ENCODE peak calls at places on chromosomes 13 and 19, in four cellular contexts. One of them, this sample, is unnamed.

GRCh38 chr19:51327066-51327985 is 14.6 kb downstream of the VSIG10L start:
- DNase-seq in SK-N-SH: no peak
- DNase-seq in HepG2: peak
- DNase-seq in GM12878: no peak
- DNase-seq in this sample: peak

GRCh38 chr13:50576156-50576555 is 267.3 kb downstream of the DLEU7 start:
- DNase-seq in SK-N-SH: no peak
- DNase-seq in HepG2: no peak
- DNase-seq in GM12878: no peak
- DNase-seq in this sample: no peak

GRCh38 chr19:12111176-12111575 is 29.0 kb downstream of the ZNF20 start:
- DNase-seq in HepG2: no peak
- DNase-seq in SK-N-SH: no peak
- DNase-seq in GM12878: no peak
- DNase-seq in this sample: no peak

GRCh38 chr19:308471-309205 is 17.4 kb upstream of the PLPP2 start:
- DNase-seq in HepG2: no peak
- DNase-seq in GM12878: no peak
- DNase-seq in SK-N-SH: peak
- DNase-seq in this sample: no peak

GRCh38 chr13:40585911-40586471 is 80.5 kb downstream of the FOXO1 start:
- DNase-seq in HepG2: no peak
- DNase-seq in GM12878: no peak
- DNase-seq in SK-N-SH: no peak
- DNase-seq in this sample: no peak

GRCh38 chr13:36766295-36766694 is 52.7 kb upstream of the RFXAP start:
- DNase-seq in GM12878: no peak
- DNase-seq in SK-N-SH: no peak
- DNase-seq in HepG2: peak
- DNase-seq in this sample: no peak

GRCh38 chr19:40673377-40673776 is 17.1 kb downstream of the NUMBL start:
- DNase-seq in GM12878: no peak
- DNase-seq in HepG2: no peak
- DNase-seq in SK-N-SH: no peak
- DNase-seq in this sample: no peak

GRCh38 chr19:38666662-38667448 is 19.4 kb downstream of the ACTN4 start:
- DNase-seq in SK-N-SH: no peak
- DNase-seq in GM12878: no peak
- DNase-seq in HepG2: no peak
- DNase-seq in this sample: no peak

GRCh38 chr19:49328741-49329140 is 3.8 kb upstream of the SLC6A16 start:
- DNase-seq in SK-N-SH: no peak
- DNase-seq in HepG2: no peak
- DNase-seq in GM12878: no peak
- DNase-seq in this sample: no peak

GRCh38 chr19:53942001-53942786 is 20.5 kb upstream of the CACNG8 start:
- DNase-seq in SK-N-SH: peak
- DNase-seq in HepG2: peak
- DNase-seq in GM12878: no peak
- DNase-seq in this sample: peak

GRCh38 chr19:43752287-43752875 is 2.4 kb downstream of the SMG9 start:
- DNase-seq in GM12878: no peak
- DNase-seq in SK-N-SH: no peak
- DNase-seq in HepG2: no peak
- DNase-seq in this sample: no peak

GRCh38 chr13:101325423-101325822 is 90.9 kb downstream of the NALCN start:
- DNase-seq in SK-N-SH: no peak
- DNase-seq in HepG2: no peak
- DNase-seq in GM12878: no peak
- DNase-seq in this sample: no peak

GRCh38 chr19:16749326-16749725 is 29.7 kb downstream of the NWD1 start:
- DNase-seq in SK-N-SH: no peak
- DNase-seq in HepG2: no peak
- DNase-seq in GM12878: no peak
- DNase-seq in this sample: no peak

GRCh38 chr13:27339299-27339698 is 68.7 kb downstream of the RASL11A start:
- DNase-seq in SK-N-SH: peak
- DNase-seq in GM12878: no peak
- DNase-seq in HepG2: peak
- DNase-seq in this sample: peak

GRCh38 chr19:10593820-10594637 is 6.9 kb upstream of the AP1M2 start:
- DNase-seq in HepG2: no peak
- DNase-seq in GM12878: peak
- DNase-seq in SK-N-SH: no peak
- DNase-seq in this sample: no peak

GRCh38 chr13:95137096-95137495 is 164.2 kb downstream of the ABCC4 start:
- DNase-seq in GM12878: no peak
- DNase-seq in HepG2: no peak
- DNase-seq in SK-N-SH: peak
- DNase-seq in this sample: no peak

GRCh38 chr13:114076329-114076761 is 56.1 kb downstream of the RASA3 start:
- DNase-seq in HepG2: no peak
- DNase-seq in SK-N-SH: no peak
- DNase-seq in GM12878: no peak
- DNase-seq in this sample: no peak
- TF ChIP-seq CHD2 in HepG2: no peak
- TF ChIP-seq CHD2 in SK-N-SH: no peak
- TF ChIP-seq CHD2 in GM12878: no peak
- TF ChIP-seq CHD2 in this sample: no peak

DNA sequence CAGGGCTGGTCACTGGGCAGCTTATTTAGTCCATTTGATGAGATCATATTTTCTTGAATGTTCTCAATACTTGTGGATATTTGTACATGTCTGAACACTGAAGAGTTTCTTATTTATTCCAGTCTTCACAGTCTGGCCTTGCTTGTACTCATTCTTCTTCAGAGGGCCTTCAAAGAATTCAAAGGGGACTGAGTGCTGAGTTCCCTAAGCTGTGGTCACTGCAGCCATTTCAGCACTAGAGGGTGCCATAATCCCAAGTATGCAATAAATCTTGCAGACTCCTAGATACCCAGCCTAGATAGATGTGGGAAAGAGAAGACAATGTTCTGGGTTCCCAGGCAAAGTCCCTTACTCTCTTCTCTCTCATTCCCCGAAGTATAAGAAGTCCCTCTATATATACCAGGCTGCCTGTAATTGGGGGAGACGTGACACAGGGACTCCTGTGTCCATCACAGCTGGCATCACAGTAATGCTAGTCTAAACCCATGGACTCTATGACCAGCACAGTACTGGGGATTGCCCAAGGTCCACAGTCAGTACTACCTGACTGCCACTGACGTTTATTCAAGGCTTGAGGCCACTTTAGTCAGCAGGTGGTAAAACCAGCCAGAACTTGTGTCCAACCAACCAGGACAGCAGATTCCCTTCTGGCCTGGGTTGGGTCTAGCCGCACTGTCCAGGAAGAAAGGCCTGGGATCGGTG is 8.9 kb upstream of the VN1R1 start:
- DNase-seq in HepG2: peak
- DNase-seq in SK-N-SH: peak
- DNase-seq in GM12878: peak
- DNase-seq in this sample: peak
- TF ChIP-seq FOXM1 in HepG2: no peak
- TF ChIP-seq FOXM1 in SK-N-SH: no peak
- TF ChIP-seq FOXM1 in GM12878: no peak
- TF ChIP-seq FOXM1 in this sample: no peak

GRCh38 chr13:22427041-22427440 is 753.7 kb upstream of the SGCG start:
- DNase-seq in HepG2: no peak
- DNase-seq in SK-N-SH: no peak
- DNase-seq in GM12878: no peak
- DNase-seq in this sample: no peak
- TF ChIP-seq CHD2 in HepG2: no peak
- TF ChIP-seq CHD2 in SK-N-SH: no peak
- TF ChIP-seq CHD2 in GM12878: no peak
- TF ChIP-seq CHD2 in this sample: no peak

DNA sequence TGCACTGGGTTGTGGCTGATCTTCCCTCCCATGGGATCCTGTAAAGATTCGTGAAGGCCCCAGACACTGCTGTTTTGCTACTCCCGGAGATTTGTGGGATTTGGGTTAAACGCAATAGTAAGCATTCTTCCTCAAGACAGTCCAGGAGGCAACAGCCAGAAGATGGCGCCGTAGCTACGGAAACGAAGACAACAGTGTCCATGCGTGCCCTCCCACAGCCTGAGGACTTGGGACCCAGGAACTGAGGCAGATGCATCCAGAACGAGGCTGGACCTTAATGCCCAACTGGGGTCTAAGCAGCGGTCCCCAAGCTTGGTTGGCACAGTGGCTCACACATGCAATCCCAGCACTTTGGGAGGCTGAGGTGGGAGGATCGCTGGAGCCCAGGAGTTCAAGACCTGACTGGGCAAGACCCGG is 57.6 kb upstream of the ZNF507 start:
- DNase-seq in HepG2: peak
- DNase-seq in GM12878: no peak
- DNase-seq in SK-N-SH: no peak
- DNase-seq in this sample: peak
- TF ChIP-seq FOXM1 in HepG2: no peak
- TF ChIP-seq FOXM1 in GM12878: no peak
- TF ChIP-seq FOXM1 in SK-N-SH: no peak
- TF ChIP-seq FOXM1 in this sample: no peak

GRCh38 chr13:51626749-51627148 is 42.5 kb downstream of the WDFY2 start:
- DNase-seq in SK-N-SH: no peak
- DNase-seq in GM12878: no peak
- DNase-seq in HepG2: no peak
- DNase-seq in this sample: no peak
- TF ChIP-seq CHD2 in SK-N-SH: no peak
- TF ChIP-seq CHD2 in GM12878: no peak
- TF ChIP-seq CHD2 in HepG2: no peak
- TF ChIP-seq CHD2 in this sample: no peak

DNA sequence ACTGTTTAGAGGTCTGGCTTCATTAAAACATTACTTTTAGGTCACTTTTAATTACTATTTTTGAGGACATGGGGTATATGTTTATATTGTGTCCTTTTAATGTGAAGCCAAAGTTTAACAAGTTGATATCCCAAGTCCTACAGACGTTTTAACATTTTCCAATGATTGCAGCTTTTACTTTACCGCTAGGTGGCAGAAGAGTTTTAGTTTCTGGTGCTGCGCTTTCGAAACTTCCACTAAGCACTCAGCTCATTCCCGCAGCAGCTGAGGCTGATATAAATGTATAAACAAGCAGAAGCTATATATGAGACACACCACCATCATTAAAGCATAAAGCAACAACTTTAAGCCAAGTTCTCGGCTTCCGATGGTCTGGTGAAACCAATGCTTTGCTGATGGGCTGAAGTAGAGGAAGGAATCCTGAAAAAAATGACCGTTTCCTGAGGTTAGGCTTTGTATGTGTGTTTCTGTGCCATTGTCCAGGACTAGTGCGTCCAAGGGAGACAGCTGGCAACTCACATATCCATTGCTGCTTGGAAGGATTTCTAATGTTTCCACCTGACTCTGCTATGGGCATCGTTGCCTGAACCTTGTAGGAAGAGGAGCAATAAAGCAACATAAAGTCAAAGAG is 753.9 kb downstream of the OLFM4 start:
- DNase-seq in SK-N-SH: peak
- DNase-seq in HepG2: peak
- DNase-seq in GM12878: peak
- DNase-seq in this sample: peak
- TF ChIP-seq FOXM1 in SK-N-SH: no peak
- TF ChIP-seq FOXM1 in HepG2: no peak
- TF ChIP-seq FOXM1 in GM12878: no peak
- TF ChIP-seq FOXM1 in this sample: no peak

This sample was measured in K562.